ENCODE peak calls at places on chromosome 16, in four cellular contexts. One of them, this sample, is unnamed.

GRCh38 chr16:31200821-31201510 is 1.6 kb downstream of the PYCARD start:
- DNase-seq in HCT116: no peak
- DNase-seq in HepG2: no peak
- DNase-seq in SK-N-SH: no peak
- DNase-seq in this sample: no peak

GRCh38 chr16:85137323-85138072 is 25.2 kb upstream of the CIBAR2 start:
- DNase-seq in HCT116: no peak
- DNase-seq in HepG2: peak; percentile 87
- DNase-seq in SK-N-SH: peak; percentile 96
- DNase-seq in this sample: no peak

GRCh38 chr16:84379008-84379730 is 10.8 kb downstream of the ATP2C2 start:
- DNase-seq in HCT116: no peak
- DNase-seq in HepG2: no peak
- DNase-seq in SK-N-SH: no peak
- DNase-seq in this sample: no peak

GRCh38 chr16:31395647-31396046 is 2.5 kb downstream of the ITGAD start:
- DNase-seq in HCT116: no peak
- DNase-seq in HepG2: no peak
- DNase-seq in SK-N-SH: no peak
- DNase-seq in this sample: no peak

GRCh38 chr16:77499373-77500285 is 64.8 kb upstream of the ADAMTS18 start:
- DNase-seq in HCT116: no peak
- DNase-seq in HepG2: no peak
- DNase-seq in SK-N-SH: no peak
- DNase-seq in this sample: no peak

GRCh38 chr16:85935957-85936760 is 37.2 kb downstream of the IRF8 start:
- DNase-seq in HCT116: no peak
- DNase-seq in HepG2: no peak
- DNase-seq in SK-N-SH: no peak
- DNase-seq in this sample: no peak

GRCh38 chr16:27690604-27691003 is 140.7 kb downstream of the KATNIP start:
- DNase-seq in HCT116: peak; percentile 21
- DNase-seq in HepG2: peak; percentile 26
- DNase-seq in SK-N-SH: no peak
- DNase-seq in this sample: no peak

GRCh38 chr16:78045865-78046581 is 23.7 kb downstream of the CLEC3A start:
- DNase-seq in HCT116: no peak
- DNase-seq in HepG2: peak; percentile 59
- DNase-seq in SK-N-SH: peak; percentile 16
- DNase-seq in this sample: no peak

GRCh38 chr16:11744075-11744470 is 1.4 kb upstream of the TXNDC11 start:
- DNase-seq in HCT116: no peak
- DNase-seq in HepG2: no peak
- DNase-seq in SK-N-SH: no peak
- DNase-seq in this sample: no peak

GRCh38 chr16:23557779-23558330 is 328 bp downstream of the UBFD1 start:
- DNase-seq in HCT116: no peak
- DNase-seq in HepG2: peak; percentile 26
- DNase-seq in SK-N-SH: no peak
- DNase-seq in this sample: no peak

GRCh38 chr16:84087461-84088151 is 29.1 kb downstream of the MBTPS1 start:
- DNase-seq in HCT116: no peak
- DNase-seq in HepG2: no peak
- DNase-seq in SK-N-SH: no peak
- DNase-seq in this sample: no peak

GRCh38 chr16:76900285-76901263 is 290.4 kb upstream of the MON1B start:
- DNase-seq in HCT116: no peak
- DNase-seq in HepG2: no peak
- DNase-seq in SK-N-SH: no peak
- DNase-seq in this sample: no peak

GRCh38 chr16:82888616-82889015 is 261.8 kb downstream of the CDH13 start:
- DNase-seq in HCT116: no peak
- DNase-seq in HepG2: no peak
- DNase-seq in SK-N-SH: no peak
- DNase-seq in this sample: no peak

GRCh38 chr16:68636064-68636551 is 9.0 kb upstream of the CDH3 start:
- DNase-seq in HCT116: no peak
- DNase-seq in HepG2: no peak
- DNase-seq in SK-N-SH: no peak
- DNase-seq in this sample: no peak

GRCh38 chr16:24309222-24309905 is 53.2 kb downstream of the CACNG3 start:
- DNase-seq in HCT116: peak; percentile 36
- DNase-seq in HepG2: peak; percentile 50
- DNase-seq in SK-N-SH: no peak
- DNase-seq in this sample: peak; percentile 53

GRCh38 chr16:81424761-81425160 is 19.8 kb upstream of the CMIP start:
- DNase-seq in HCT116: no peak
- DNase-seq in HepG2: no peak
- DNase-seq in SK-N-SH: no peak
- DNase-seq in this sample: no peak

GRCh38 chr16:117381-118365 is 20.8 kb downstream of the NPRL3 start:
- DNase-seq in HCT116: peak; percentile 23
- DNase-seq in HepG2: peak; percentile 48
- DNase-seq in SK-N-SH: peak; percentile 87
- DNase-seq in this sample: no peak

GRCh38 chr16:80285089-80285488 is 255.7 kb upstream of the DYNLRB2 start:
- DNase-seq in HCT116: no peak
- DNase-seq in HepG2: no peak
- DNase-seq in SK-N-SH: no peak
- DNase-seq in this sample: no peak

GRCh38 chr16:77373726-77374125 is 61.1 kb downstream of the ADAMTS18 start:
- DNase-seq in HCT116: no peak
- DNase-seq in HepG2: no peak
- DNase-seq in SK-N-SH: no peak
- DNase-seq in this sample: no peak

GRCh38 chr16:71911121-71911520 is 15.8 kb downstream of the IST1 start:
- DNase-seq in HCT116: no peak
- DNase-seq in HepG2: no peak
- DNase-seq in SK-N-SH: no peak
- DNase-seq in this sample: no peak

GRCh38 chr16:31243734-31244670 is 15.8 kb upstream of the ITGAM start:
- DNase-seq in HCT116: no peak
- DNase-seq in HepG2: no peak
- DNase-seq in SK-N-SH: no peak
- DNase-seq in this sample: no peak

GRCh38 chr16:22886908-22887307 is 72.9 kb downstream of the HS3ST2 start:
- DNase-seq in HCT116: no peak
- DNase-seq in HepG2: no peak
- DNase-seq in SK-N-SH: no peak
- DNase-seq in this sample: no peak

GRCh38 chr16:10971560-10971961 is 27.2 kb downstream of the CLEC16A start:
- DNase-seq in HCT116: peak; percentile 47
- DNase-seq in HepG2: peak; percentile 70
- DNase-seq in SK-N-SH: peak; percentile 63
- DNase-seq in this sample: peak; percentile 41

GRCh38 chr16:67886387-67886786 is 1.7 kb downstream of the NRN1L start:
- DNase-seq in HCT116: no peak
- DNase-seq in HepG2: no peak
- DNase-seq in SK-N-SH: no peak
- DNase-seq in this sample: no peak

GRCh38 chr16:59758848-59759247 is 1024.7 kb upstream of the GOT2 start:
- DNase-seq in HCT116: no peak
- DNase-seq in HepG2: no peak
- DNase-seq in SK-N-SH: no peak
- DNase-seq in this sample: no peak

GRCh38 chr16:11253009-11253994 is 2.7 kb downstream of the SOCS1 start:
- DNase-seq in HCT116: no peak
- DNase-seq in HepG2: no peak
- DNase-seq in SK-N-SH: no peak
- DNase-seq in this sample: no peak

GRCh38 chr16:62939687-62940086 is 903.4 kb upstream of the CDH8 start:
- DNase-seq in HCT116: no peak
- DNase-seq in HepG2: no peak
- DNase-seq in SK-N-SH: no peak
- DNase-seq in this sample: no peak

GRCh38 chr16:15993946-15994665 is 44.7 kb downstream of the ABCC1 start:
- DNase-seq in HCT116: no peak
- DNase-seq in HepG2: no peak
- DNase-seq in SK-N-SH: no peak
- DNase-seq in this sample: no peak

GRCh38 chr16:51228097-51228659 is 77.1 kb upstream of the SALL1 start:
- DNase-seq in HCT116: no peak
- DNase-seq in HepG2: no peak
- DNase-seq in SK-N-SH: no peak
- DNase-seq in this sample: no peak

GRCh38 chr16:85626191-85626951 is 13.2 kb downstream of the GSE1 start:
- DNase-seq in HCT116: no peak
- DNase-seq in HepG2: no peak
- DNase-seq in SK-N-SH: peak; percentile 89
- DNase-seq in this sample: no peak

GRCh38 chr16:85245307-85246172 is 133.3 kb upstream of the CIBAR2 start:
- DNase-seq in HCT116: peak; percentile 57
- DNase-seq in HepG2: peak; percentile 51
- DNase-seq in SK-N-SH: peak; percentile 82
- DNase-seq in this sample: peak; percentile 51

GRCh38 chr16:84759061-84759460 is 59.3 kb downstream of the USP10 start:
- DNase-seq in HCT116: no peak
- DNase-seq in HepG2: no peak
- DNase-seq in SK-N-SH: no peak
- DNase-seq in this sample: no peak

GRCh38 chr16:89534147-89534788 is 26.1 kb downstream of the SPG7 start:
- DNase-seq in HCT116: no peak
- DNase-seq in HepG2: no peak
- DNase-seq in SK-N-SH: no peak
- DNase-seq in this sample: no peak

GRCh38 chr16:27114006-27114405 is 47.3 kb downstream of the C16orf82 start:
- DNase-seq in HCT116: no peak
- DNase-seq in HepG2: no peak
- DNase-seq in SK-N-SH: no peak
- DNase-seq in this sample: no peak

GRCh38 chr16:88681709-88682451 is 4.4 kb downstream of the SNAI3 start:
- DNase-seq in HCT116: no peak
- DNase-seq in HepG2: no peak
- DNase-seq in SK-N-SH: peak; percentile 37
- DNase-seq in this sample: no peak

GRCh38 chr16:10876799-10877341 is at the start of gene CIITA:
- DNase-seq in HCT116: peak; percentile 81
- DNase-seq in HepG2: no peak
- DNase-seq in SK-N-SH: no peak
- DNase-seq in this sample: peak; percentile 17

GRCh38 chr16:85395913-85396878 is 216.9 kb upstream of the GSE1 start:
- DNase-seq in HCT116: no peak
- DNase-seq in HepG2: no peak
- DNase-seq in SK-N-SH: peak; percentile 75
- DNase-seq in this sample: no peak

GRCh38 chr16:68372381-68372720 is 61.5 kb downstream of the PRMT7 start:
- DNase-seq in HCT116: no peak
- DNase-seq in HepG2: no peak
- DNase-seq in SK-N-SH: no peak
- DNase-seq in this sample: no peak

DNA sequence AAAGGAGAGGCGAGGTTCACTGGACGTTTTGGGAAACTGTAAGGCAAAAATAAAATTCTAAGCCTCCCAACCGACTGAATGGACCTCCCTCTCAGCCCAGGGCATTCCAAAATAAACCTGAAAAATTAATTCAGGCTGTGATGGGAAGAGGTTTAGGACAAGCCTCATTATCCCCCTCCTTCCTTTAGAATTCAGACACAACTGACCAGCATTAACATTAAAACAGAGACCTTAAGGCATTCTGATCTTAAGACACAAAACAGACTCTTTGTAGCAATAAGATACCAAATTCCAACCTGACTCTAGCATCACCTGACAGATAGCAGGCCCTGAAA is 298 bp upstream of the LDHD start:
- DNase-seq in HCT116: no peak
- DNase-seq in HepG2: no peak
- DNase-seq in SK-N-SH: no peak
- DNase-seq in this sample: no peak
- H3K4me3 ChIP-seq in HCT116: peak overlapping the region; percentile 73
- H3K4me3 ChIP-seq in HepG2: peak overlapping the region; percentile 83
- H3K4me3 ChIP-seq in SK-N-SH: no peak overlapping the region
- H3K4me3 ChIP-seq in this sample: no peak overlapping the region

DNA sequence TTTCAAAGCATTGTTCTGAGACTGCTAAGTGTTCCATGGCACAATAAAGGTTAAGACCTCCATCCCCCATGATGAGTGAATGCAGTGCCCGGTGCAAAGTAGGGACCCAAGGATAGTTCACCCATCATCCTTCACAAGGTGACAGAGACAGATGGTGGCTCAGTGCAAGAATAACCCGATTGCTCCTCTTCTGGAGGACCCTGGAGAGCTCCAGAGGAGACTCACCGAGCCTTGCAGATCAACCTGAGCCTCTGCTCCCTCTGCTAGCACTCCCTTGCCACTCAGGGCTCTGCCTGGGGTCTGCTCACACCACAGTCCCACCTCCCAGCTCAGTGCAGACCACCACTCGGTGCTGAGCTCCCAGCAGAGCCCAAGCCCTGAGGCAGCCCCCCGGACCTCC is 49.3 kb downstream of the C16orf78 start:
- DNase-seq in HCT116: no peak
- DNase-seq in HepG2: no peak
- DNase-seq in SK-N-SH: no peak
- DNase-seq in this sample: no peak
- TF ChIP-seq REST in HCT116: peak; percentile 3
- TF ChIP-seq REST in HepG2: peak; percentile 64
- TF ChIP-seq REST in SK-N-SH: no peak
- TF ChIP-seq REST in this sample: peak; percentile 41

GRCh38 chr16:56510544-56510943 is 9.3 kb downstream of the BBS2 start:
- DNase-seq in HCT116: no peak
- DNase-seq in HepG2: no peak
- DNase-seq in SK-N-SH: no peak
- DNase-seq in this sample: no peak
- TF ChIP-seq SIN3A in HCT116: no peak
- TF ChIP-seq SIN3A in HepG2: no peak
- TF ChIP-seq SIN3A in SK-N-SH: no peak
- TF ChIP-seq SIN3A in this sample: no peak

GRCh38 chr16:49838361-49838638 is 17.6 kb downstream of the ZNF423 start:
- DNase-seq in HCT116: no peak
- DNase-seq in HepG2: no peak
- DNase-seq in SK-N-SH: no peak
- DNase-seq in this sample: no peak
- H3K4me3 ChIP-seq in HCT116: no peak overlapping the region
- H3K4me3 ChIP-seq in HepG2: no peak overlapping the region
- H3K4me3 ChIP-seq in SK-N-SH: no peak overlapping the region
- H3K4me3 ChIP-seq in this sample: no peak overlapping the region

DNA sequence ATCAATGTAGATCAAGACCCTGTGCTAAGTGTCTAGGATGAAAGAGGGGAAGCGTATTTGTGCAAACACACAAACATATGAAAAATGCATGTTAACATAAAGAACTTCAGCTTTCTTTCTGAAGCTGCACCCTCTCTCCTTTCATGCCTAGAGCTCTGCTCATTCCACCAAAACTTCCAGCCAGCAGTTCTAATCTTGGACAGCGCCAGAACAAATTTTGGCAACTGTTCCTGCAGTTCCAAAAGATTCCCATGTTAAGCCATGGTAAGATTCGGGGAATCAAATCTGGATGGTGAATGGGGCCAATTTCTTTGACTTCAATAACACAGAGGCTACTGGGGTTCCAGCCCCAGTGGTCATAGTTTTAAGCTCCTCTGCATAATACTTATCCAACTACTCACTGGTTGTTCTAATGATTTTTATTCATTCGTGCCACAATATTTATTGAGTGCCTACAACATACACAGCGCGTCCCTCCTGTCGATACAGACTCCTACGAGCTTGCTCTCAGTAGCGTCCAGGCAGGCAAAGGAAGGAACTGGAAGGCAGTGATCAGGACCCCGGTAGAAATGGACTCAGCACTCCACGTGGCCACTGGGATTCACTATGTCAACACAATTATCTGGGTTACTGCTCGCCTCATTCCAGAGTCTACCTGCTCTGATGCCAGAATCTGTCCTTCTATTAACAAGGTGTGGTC is 71.7 kb downstream of the ZFHX3 start:
- DNase-seq in HCT116: no peak
- DNase-seq in HepG2: peak; percentile 54
- DNase-seq in SK-N-SH: no peak
- DNase-seq in this sample: no peak
- TF ChIP-seq REST in HCT116: no peak
- TF ChIP-seq REST in HepG2: peak; percentile 18
- TF ChIP-seq REST in SK-N-SH: peak; percentile 70
- TF ChIP-seq REST in this sample: no peak

This sample was measured in Panc1.